ENCODE peak calls at places on chromosomes 12 and 14, in seven cellular contexts. One of them, this sample, is unnamed.

GRCh38 chr12:92608418-92609091 is 94.2 kb upstream of the PLEKHG7 start:
- DNase-seq in cardiac fibroblast: peak; percentile 83
- DNase-seq in lower leg skin: no peak
- DNase-seq in progenitor cell of endocrine pancreas: no peak
- DNase-seq in endothelial cell: no peak
- DNase-seq in nephron progenitor cell: no peak
- DNase-seq in pancreas: no peak
- DNase-seq in this sample: peak; percentile 57

GRCh38 chr14:59630281-59630963 is 53.8 kb upstream of the CCDC175 start:
- DNase-seq in cardiac fibroblast: no peak
- DNase-seq in lower leg skin: no peak
- DNase-seq in progenitor cell of endocrine pancreas: peak; percentile 24
- DNase-seq in endothelial cell: peak; percentile 42
- DNase-seq in nephron progenitor cell: peak; percentile 66
- DNase-seq in pancreas: no peak
- DNase-seq in this sample: no peak

GRCh38 chr14:75461755-75462349 is 34.0 kb downstream of the JDP2 start:
- DNase-seq in cardiac fibroblast: no peak
- DNase-seq in lower leg skin: no peak
- DNase-seq in progenitor cell of endocrine pancreas: no peak
- DNase-seq in endothelial cell: no peak
- DNase-seq in nephron progenitor cell: no peak
- DNase-seq in pancreas: no peak
- DNase-seq in this sample: no peak

GRCh38 chr14:38209572-38210159 is 2.0 kb downstream of the SSTR1 start:
- DNase-seq in cardiac fibroblast: no peak
- DNase-seq in lower leg skin: no peak
- DNase-seq in progenitor cell of endocrine pancreas: no peak
- DNase-seq in endothelial cell: no peak
- DNase-seq in nephron progenitor cell: no peak
- DNase-seq in pancreas: peak; percentile 12
- DNase-seq in this sample: peak; percentile 53

GRCh38 chr12:32868885-32869284 is 27.7 kb downstream of the PKP2 start:
- DNase-seq in cardiac fibroblast: no peak
- DNase-seq in lower leg skin: no peak
- DNase-seq in progenitor cell of endocrine pancreas: no peak
- DNase-seq in endothelial cell: no peak
- DNase-seq in nephron progenitor cell: no peak
- DNase-seq in pancreas: no peak
- DNase-seq in this sample: no peak

GRCh38 chr14:50340945-50341344 is 28.8 kb downstream of the DMAC2L start:
- DNase-seq in cardiac fibroblast: no peak
- DNase-seq in lower leg skin: no peak
- DNase-seq in progenitor cell of endocrine pancreas: no peak
- DNase-seq in endothelial cell: no peak
- DNase-seq in nephron progenitor cell: peak; percentile 15
- DNase-seq in pancreas: no peak
- DNase-seq in this sample: no peak

GRCh38 chr12:3432176-3432742 is 58.7 kb upstream of the PRMT8 start:
- DNase-seq in cardiac fibroblast: no peak
- DNase-seq in lower leg skin: peak; percentile 52
- DNase-seq in progenitor cell of endocrine pancreas: no peak
- DNase-seq in endothelial cell: no peak
- DNase-seq in nephron progenitor cell: no peak
- DNase-seq in pancreas: no peak
- DNase-seq in this sample: no peak

GRCh38 chr14:104786091-104786586 is 9.4 kb downstream of the AKT1 start:
- DNase-seq in cardiac fibroblast: no peak
- DNase-seq in lower leg skin: no peak
- DNase-seq in progenitor cell of endocrine pancreas: no peak
- DNase-seq in endothelial cell: no peak
- DNase-seq in nephron progenitor cell: no peak
- DNase-seq in pancreas: no peak
- DNase-seq in this sample: no peak

GRCh38 chr14:105118646-105119409 is 49.7 kb downstream of the JAG2 start:
- DNase-seq in cardiac fibroblast: no peak
- DNase-seq in lower leg skin: peak; percentile 87
- DNase-seq in progenitor cell of endocrine pancreas: no peak
- DNase-seq in endothelial cell: no peak
- DNase-seq in nephron progenitor cell: no peak
- DNase-seq in pancreas: no peak
- DNase-seq in this sample: no peak

GRCh38 chr12:6323340-6323994 is 13.0 kb downstream of the PLEKHG6 start:
- DNase-seq in cardiac fibroblast: peak; percentile 98
- DNase-seq in lower leg skin: no peak
- DNase-seq in progenitor cell of endocrine pancreas: no peak
- DNase-seq in endothelial cell: peak; percentile 57
- DNase-seq in nephron progenitor cell: no peak
- DNase-seq in pancreas: peak; percentile 61
- DNase-seq in this sample: peak; percentile 96

GRCh38 chr12:38515912-38516311 is 199.3 kb downstream of the ALG10B start:
- DNase-seq in cardiac fibroblast: no peak
- DNase-seq in lower leg skin: no peak
- DNase-seq in progenitor cell of endocrine pancreas: no peak
- DNase-seq in endothelial cell: no peak
- DNase-seq in nephron progenitor cell: no peak
- DNase-seq in pancreas: no peak
- DNase-seq in this sample: no peak

GRCh38 chr14:103527408-103528157 is 1.4 kb upstream of the TRMT61A start:
- DNase-seq in cardiac fibroblast: peak; percentile 87
- DNase-seq in lower leg skin: no peak
- DNase-seq in progenitor cell of endocrine pancreas: no peak
- DNase-seq in endothelial cell: no peak
- DNase-seq in nephron progenitor cell: no peak
- DNase-seq in pancreas: no peak
- DNase-seq in this sample: peak; percentile 57

GRCh38 chr14:60510254-60510975 is 1.5 kb downstream of the SIX6 start:
- DNase-seq in cardiac fibroblast: no peak
- DNase-seq in lower leg skin: no peak
- DNase-seq in progenitor cell of endocrine pancreas: no peak
- DNase-seq in endothelial cell: no peak
- DNase-seq in nephron progenitor cell: peak; percentile 51
- DNase-seq in pancreas: no peak
- DNase-seq in this sample: no peak

GRCh38 chr14:89445252-89445973 is 28.4 kb upstream of the FOXN3 start:
- DNase-seq in cardiac fibroblast: peak; percentile 39
- DNase-seq in lower leg skin: no peak
- DNase-seq in progenitor cell of endocrine pancreas: no peak
- DNase-seq in endothelial cell: no peak
- DNase-seq in nephron progenitor cell: no peak
- DNase-seq in pancreas: no peak
- DNase-seq in this sample: no peak

GRCh38 chr12:1319215-1319614 is 275.2 kb downstream of the FBXL14 start:
- DNase-seq in cardiac fibroblast: peak; percentile 52
- DNase-seq in lower leg skin: no peak
- DNase-seq in progenitor cell of endocrine pancreas: no peak
- DNase-seq in endothelial cell: no peak
- DNase-seq in nephron progenitor cell: no peak
- DNase-seq in pancreas: no peak
- DNase-seq in this sample: no peak

GRCh38 chr14:65866422-65866821 is 453.9 kb downstream of the FUT8 start:
- DNase-seq in cardiac fibroblast: no peak
- DNase-seq in lower leg skin: no peak
- DNase-seq in progenitor cell of endocrine pancreas: no peak
- DNase-seq in endothelial cell: no peak
- DNase-seq in nephron progenitor cell: no peak
- DNase-seq in pancreas: no peak
- DNase-seq in this sample: no peak

GRCh38 chr14:49768301-49769121 is 558 bp downstream of the KLHDC2 start:
- DNase-seq in cardiac fibroblast: peak; percentile 73
- DNase-seq in lower leg skin: no peak
- DNase-seq in progenitor cell of endocrine pancreas: peak; percentile 16
- DNase-seq in endothelial cell: peak; percentile 50
- DNase-seq in nephron progenitor cell: peak; percentile 51
- DNase-seq in pancreas: peak; percentile 67
- DNase-seq in this sample: peak; percentile 53

GRCh38 chr12:24948816-24949722 is at the start of gene BCAT1:
- DNase-seq in cardiac fibroblast: peak; percentile 89
- DNase-seq in lower leg skin: peak; percentile 93
- DNase-seq in progenitor cell of endocrine pancreas: peak; percentile 69
- DNase-seq in endothelial cell: peak; percentile 75
- DNase-seq in nephron progenitor cell: peak; percentile 82
- DNase-seq in pancreas: peak; percentile 82
- DNase-seq in this sample: peak; percentile 68

GRCh38 chr12:104565606-104566243 is 109.0 kb downstream of the CHST11 start:
- DNase-seq in cardiac fibroblast: peak; percentile 59
- DNase-seq in lower leg skin: no peak
- DNase-seq in progenitor cell of endocrine pancreas: no peak
- DNase-seq in endothelial cell: no peak
- DNase-seq in nephron progenitor cell: no peak
- DNase-seq in pancreas: no peak
- DNase-seq in this sample: peak; percentile 8

GRCh38 chr14:68580676-68581075 is 212.2 kb downstream of the ZFP36L1 start:
- DNase-seq in cardiac fibroblast: no peak
- DNase-seq in lower leg skin: no peak
- DNase-seq in progenitor cell of endocrine pancreas: no peak
- DNase-seq in endothelial cell: no peak
- DNase-seq in nephron progenitor cell: no peak
- DNase-seq in pancreas: no peak
- DNase-seq in this sample: no peak

GRCh38 chr12:76201758-76202157 is 117.3 kb upstream of the NAP1L1 start:
- DNase-seq in cardiac fibroblast: peak; percentile 10
- DNase-seq in lower leg skin: no peak
- DNase-seq in progenitor cell of endocrine pancreas: no peak
- DNase-seq in endothelial cell: no peak
- DNase-seq in nephron progenitor cell: no peak
- DNase-seq in pancreas: no peak
- DNase-seq in this sample: peak; percentile 13

GRCh38 chr12:6020930-6021329 is 75.9 kb upstream of the ANO2 start:
- DNase-seq in cardiac fibroblast: no peak
- DNase-seq in lower leg skin: no peak
- DNase-seq in progenitor cell of endocrine pancreas: no peak
- DNase-seq in endothelial cell: no peak
- DNase-seq in nephron progenitor cell: peak; percentile 28
- DNase-seq in pancreas: no peak
- DNase-seq in this sample: no peak

GRCh38 chr12:112199136-112199535 is 73.8 kb downstream of the TRAFD1 start:
- DNase-seq in cardiac fibroblast: no peak
- DNase-seq in lower leg skin: no peak
- DNase-seq in progenitor cell of endocrine pancreas: no peak
- DNase-seq in endothelial cell: no peak
- DNase-seq in nephron progenitor cell: no peak
- DNase-seq in pancreas: no peak
- DNase-seq in this sample: no peak

GRCh38 chr12:104740668-104741067 is 217.4 kb downstream of the SLC41A2 start:
- DNase-seq in cardiac fibroblast: no peak
- DNase-seq in lower leg skin: no peak
- DNase-seq in progenitor cell of endocrine pancreas: no peak
- DNase-seq in endothelial cell: no peak
- DNase-seq in nephron progenitor cell: no peak
- DNase-seq in pancreas: no peak
- DNase-seq in this sample: no peak

GRCh38 chr14:20698018-20698329 is 9.4 kb downstream of the ANG start:
- DNase-seq in cardiac fibroblast: no peak
- DNase-seq in lower leg skin: no peak
- DNase-seq in progenitor cell of endocrine pancreas: no peak
- DNase-seq in endothelial cell: no peak
- DNase-seq in nephron progenitor cell: no peak
- DNase-seq in pancreas: no peak
- DNase-seq in this sample: no peak
- TF ChIP-seq CTCF in cardiac fibroblast: no peak
- TF ChIP-seq CTCF in lower leg skin: no peak
- TF ChIP-seq CTCF in progenitor cell of endocrine pancreas: no peak
- TF ChIP-seq CTCF in endothelial cell: no peak
- TF ChIP-seq CTCF in nephron progenitor cell: no peak
- TF ChIP-seq CTCF in pancreas: no peak
- TF ChIP-seq CTCF in this sample: peak; percentile 31

GRCh38 chr12:47808574-47809380 is 10.9 kb downstream of the HDAC7 start:
- DNase-seq in cardiac fibroblast: peak; percentile 58
- DNase-seq in lower leg skin: no peak
- DNase-seq in progenitor cell of endocrine pancreas: no peak
- DNase-seq in endothelial cell: no peak
- DNase-seq in nephron progenitor cell: no peak
- DNase-seq in pancreas: no peak
- DNase-seq in this sample: peak; percentile 41
- TF ChIP-seq CTCF in cardiac fibroblast: peak; percentile 36
- TF ChIP-seq CTCF in lower leg skin: no peak
- TF ChIP-seq CTCF in progenitor cell of endocrine pancreas: peak; percentile 16
- TF ChIP-seq CTCF in endothelial cell: no peak
- TF ChIP-seq CTCF in nephron progenitor cell: no peak
- TF ChIP-seq CTCF in pancreas: no peak
- TF ChIP-seq CTCF in this sample: peak; percentile 65

GRCh38 chr14:106455026-106455425 is 928.6 kb downstream of the TMEM121 start:
- DNase-seq in cardiac fibroblast: no peak
- DNase-seq in lower leg skin: no peak
- DNase-seq in progenitor cell of endocrine pancreas: no peak
- DNase-seq in endothelial cell: no peak
- DNase-seq in nephron progenitor cell: no peak
- DNase-seq in pancreas: no peak
- DNase-seq in this sample: no peak

GRCh38 chr14:106460916-106461315 is 934.5 kb downstream of the TMEM121 start:
- DNase-seq in cardiac fibroblast: no peak
- DNase-seq in lower leg skin: no peak
- DNase-seq in progenitor cell of endocrine pancreas: no peak
- DNase-seq in endothelial cell: no peak
- DNase-seq in nephron progenitor cell: no peak
- DNase-seq in pancreas: no peak
- DNase-seq in this sample: no peak

GRCh38 chr14:106459971-106460730 is 933.8 kb downstream of the TMEM121 start:
- DNase-seq in cardiac fibroblast: no peak
- DNase-seq in lower leg skin: no peak
- DNase-seq in progenitor cell of endocrine pancreas: no peak
- DNase-seq in endothelial cell: no peak
- DNase-seq in nephron progenitor cell: no peak
- DNase-seq in pancreas: no peak
- DNase-seq in this sample: no peak
- TF ChIP-seq CTCF in cardiac fibroblast: no peak
- TF ChIP-seq CTCF in lower leg skin: no peak
- TF ChIP-seq CTCF in progenitor cell of endocrine pancreas: no peak
- TF ChIP-seq CTCF in endothelial cell: peak; percentile 22
- TF ChIP-seq CTCF in nephron progenitor cell: no peak
- TF ChIP-seq CTCF in pancreas: no peak
- TF ChIP-seq CTCF in this sample: peak; percentile 33

GRCh38 chr12:57248934-57249742 is 1.8 kb downstream of the STAC3 start:
- DNase-seq in cardiac fibroblast: no peak
- DNase-seq in lower leg skin: no peak
- DNase-seq in progenitor cell of endocrine pancreas: no peak
- DNase-seq in endothelial cell: no peak
- DNase-seq in nephron progenitor cell: no peak
- DNase-seq in pancreas: no peak
- DNase-seq in this sample: no peak
- TF ChIP-seq CTCF in cardiac fibroblast: no peak
- TF ChIP-seq CTCF in lower leg skin: no peak
- TF ChIP-seq CTCF in progenitor cell of endocrine pancreas: no peak
- TF ChIP-seq CTCF in endothelial cell: no peak
- TF ChIP-seq CTCF in nephron progenitor cell: no peak
- TF ChIP-seq CTCF in pancreas: no peak
- TF ChIP-seq CTCF in this sample: no peak

GRCh38 chr14:102314242-102315011 is 5.1 kb upstream of the ZNF839 start:
- DNase-seq in cardiac fibroblast: peak; percentile 89
- DNase-seq in lower leg skin: peak; percentile 97
- DNase-seq in progenitor cell of endocrine pancreas: peak; percentile 71
- DNase-seq in endothelial cell: peak; percentile 84
- DNase-seq in nephron progenitor cell: peak; percentile 83
- DNase-seq in pancreas: peak; percentile 84
- DNase-seq in this sample: peak; percentile 69
- TF ChIP-seq CTCF in cardiac fibroblast: peak; percentile 86
- TF ChIP-seq CTCF in lower leg skin: peak; percentile 11
- TF ChIP-seq CTCF in progenitor cell of endocrine pancreas: peak; percentile 99
- TF ChIP-seq CTCF in endothelial cell: peak; percentile 96
- TF ChIP-seq CTCF in nephron progenitor cell: peak; percentile 97
- TF ChIP-seq CTCF in pancreas: peak; percentile 91
- TF ChIP-seq CTCF in this sample: peak; percentile 99

GRCh38 chr12:57621497-57622292 is 10.5 kb downstream of the ARHGEF25 start:
- DNase-seq in cardiac fibroblast: peak; percentile 27
- DNase-seq in lower leg skin: peak; percentile 91
- DNase-seq in progenitor cell of endocrine pancreas: peak; percentile 67
- DNase-seq in endothelial cell: peak; percentile 83
- DNase-seq in nephron progenitor cell: peak; percentile 90
- DNase-seq in pancreas: peak; percentile 70
- DNase-seq in this sample: peak; percentile 4
- TF ChIP-seq CTCF in cardiac fibroblast: peak; percentile 90
- TF ChIP-seq CTCF in lower leg skin: peak; percentile 9
- TF ChIP-seq CTCF in progenitor cell of endocrine pancreas: peak; percentile 91
- TF ChIP-seq CTCF in endothelial cell: peak; percentile 84
- TF ChIP-seq CTCF in nephron progenitor cell: peak; percentile 94
- TF ChIP-seq CTCF in pancreas: peak; percentile 91
- TF ChIP-seq CTCF in this sample: peak; percentile 94

This sample was measured in HFFc6.